ENCODE peak calls at places on chromosomes 13 and 19, in seven cellular contexts. B, U, C, H, A, M and Q are unnamed samples.

GRCh38 chr13:44106231-44107152 is 226.8 kb downstream of the LACC1 start:
- DNase-seq in C (no peak), M (no peak), U (no peak), A (no peak), H (no peak), B (no peak), Q (no peak)

GRCh38 chr13:27965343-27965739 is 3.8 kb downstream of the CDX2 start:
- DNase-seq in B (no peak), U (peak; percentile 37), M (no peak), A (no peak), C (no peak), H (no peak), Q (no peak)

GRCh38 chr19:32349724-32350475 is 4.5 kb downstream of the ZNF507 start:
- DNase-seq in A (no peak), M (no peak), C (no peak), U (no peak), H (no peak), B (no peak), Q (no peak)

GRCh38 chr19:35703343-35703742 is 1.0 kb upstream of the ZBTB32 start:
- DNase-seq in A (no peak), B (no peak), H (no peak), M (no peak), U (no peak), C (no peak), Q (no peak)

GRCh38 chr19:27974082-27974513 is 1238.9 kb downstream of the UQCRFS1 start:
- DNase-seq in A (no peak), M (no peak), U (peak; percentile 24), C (no peak), B (peak; percentile 63), H (no peak), Q (peak; percentile 72)

GRCh38 chr13:46592410-46592809 is 39.4 kb downstream of the LRCH1 start:
- DNase-seq in B (no peak), U (no peak), C (no peak), H (no peak), A (no peak), M (no peak), Q (no peak)

GRCh38 chr19:18046066-18046718 is 38.2 kb downstream of the ARRDC2 start:
- DNase-seq in H (no peak), A (no peak), M (peak; percentile 53), B (no peak), C (peak; percentile 84), U (no peak), Q (peak; percentile 35)

GRCh38 chr19:30870861-30871260 is 478.4 kb downstream of the TSHZ3 start:
- DNase-seq in B (peak; percentile 78), A (no peak), M (no peak), C (no peak), U (no peak), H (no peak), Q (no peak)

GRCh38 chr19:3785938-3786824 is at the start of gene MATK:
- DNase-seq in B (no peak), H (no peak), U (no peak), M (no peak), A (no peak), C (no peak), Q (no peak)

GRCh38 chr13:98978280-98978679 is 416 bp upstream of the DOCK9 start:
- DNase-seq in H (no peak), B (no peak), C (peak; percentile 80), U (no peak), M (peak; percentile 90), A (no peak), Q (peak; percentile 58)

GRCh38 chr13:76937416-76937815 is 10.9 kb upstream of the ACOD1 start:
- DNase-seq in C (peak; percentile 94), M (peak; percentile 56), H (no peak), A (no peak), U (no peak), B (no peak), Q (peak; percentile 90)

GRCh38 chr13:22076658-22077057 is 405.8 kb downstream of the FGF9 start:
- DNase-seq in U (no peak), A (no peak), M (no peak), H (no peak), C (no peak), B (no peak), Q (no peak)

GRCh38 chr19:55638864-55639359 is 1.9 kb upstream of the ZNF580 start:
- DNase-seq in C (no peak), M (no peak), U (no peak), A (no peak), B (peak; percentile 38), H (peak; percentile 29), Q (no peak)

GRCh38 chr19:47112166-47112663 is 1.4 kb downstream of the ZC3H4 start:
- DNase-seq in A (peak; percentile 96), C (peak; percentile 87), B (peak; percentile 85), M (no peak), H (peak; percentile 92), U (peak; percentile 90), Q (no peak)

GRCh38 chr19:47113446-47114348 is at the start of gene ZC3H4:
- DNase-seq in B (peak; percentile 92), A (peak; percentile 98), M (peak; percentile 62), C (peak; percentile 88), U (peak; percentile 97), H (peak; percentile 92), Q (peak; percentile 72)

GRCh38 chr19:47111081-47111589 is 2.4 kb downstream of the ZC3H4 start:
- DNase-seq in B (no peak), M (no peak), U (peak; percentile 36), A (peak; percentile 71), H (peak; percentile 29), C (no peak), Q (no peak)

GRCh38 chr19:47111682-47112165 is 1.9 kb downstream of the ZC3H4 start:
- DNase-seq in A (no peak), U (no peak), B (no peak), M (no peak), C (no peak), H (no peak), Q (no peak)

DNA sequence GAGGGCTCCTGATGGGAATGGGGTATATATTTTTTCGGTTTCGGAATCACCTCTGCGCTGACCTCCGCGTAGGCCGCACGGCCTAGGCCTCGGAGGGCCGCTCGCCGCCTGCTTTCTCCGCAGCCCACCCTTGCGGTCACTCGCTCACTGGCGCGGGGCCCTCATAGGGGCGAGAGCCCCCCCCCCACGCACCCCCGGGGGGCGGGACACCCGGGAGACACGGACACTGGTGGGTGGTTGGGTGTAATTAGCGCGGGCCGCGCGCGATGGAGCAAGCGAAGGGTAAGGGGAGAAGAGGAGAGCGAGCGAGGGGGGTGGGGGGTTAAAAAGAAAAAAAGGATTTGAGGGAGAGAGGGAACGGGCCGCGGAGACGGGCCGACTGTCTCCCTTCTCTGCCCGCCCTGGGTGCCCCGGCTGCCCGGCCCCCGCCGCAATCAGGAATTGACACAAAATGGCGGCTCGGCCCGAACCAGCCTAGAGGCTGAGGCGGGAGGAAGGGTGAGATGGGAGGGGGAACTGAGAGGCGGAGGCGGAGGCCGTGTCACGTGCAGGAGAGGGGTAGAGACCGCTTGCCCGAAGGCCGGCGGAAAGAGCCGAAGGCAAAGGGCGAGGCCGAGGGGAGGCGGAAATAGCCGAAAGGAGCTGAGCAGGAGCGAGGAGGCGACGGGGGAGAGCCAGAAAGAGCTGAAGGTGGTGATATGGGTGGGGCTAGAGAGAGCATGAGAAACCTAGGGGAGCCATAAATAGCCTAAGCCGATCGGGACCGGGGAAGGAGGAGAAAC is 721 bp downstream of the ZC3H4 start:
- DNase-seq in U (peak; percentile 99), A (peak; percentile 100), B (peak; percentile 99), M (peak; percentile 92), H (peak; percentile 99), C (peak; percentile 99), Q (peak; percentile 98)
- TF ChIP-seq CTCF in U (no peak), A (no peak), B (no peak), M (no peak), H (no peak), C (no peak), Q (no peak)

DNA sequence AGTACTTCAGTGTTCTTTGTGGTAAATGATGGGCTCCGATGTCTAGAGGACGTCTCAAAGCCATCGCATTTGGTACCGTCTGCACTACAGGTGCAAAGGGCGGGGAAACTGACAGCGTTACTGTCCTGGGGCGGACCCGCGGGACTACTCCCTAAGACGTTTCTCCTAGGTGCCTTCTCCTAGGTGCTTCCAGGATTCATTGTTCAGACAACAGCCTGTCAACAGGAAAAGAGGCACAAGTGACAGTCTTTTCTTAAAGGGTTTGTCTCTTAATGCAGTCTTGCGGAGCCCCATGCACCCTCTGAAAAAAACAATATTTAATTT is 1.4 kb downstream of the SERTM1 start:
- DNase-seq in C (no peak), U (no peak), M (no peak), A (no peak), H (no peak), B (no peak), Q (no peak)
- H3K4me3 ChIP-seq in C (no peak overlapping the region), U (no peak overlapping the region), M (no peak overlapping the region), A (no peak overlapping the region), H (no peak overlapping the region), B (no peak overlapping the region), Q (no peak overlapping the region)

GRCh38 chr19:53947624-53948023 is 15.1 kb upstream of the CACNG8 start:
- DNase-seq in A (no peak), M (no peak), C (no peak), B (no peak), H (no peak), U (no peak), Q (no peak)
- TF ChIP-seq CTCF in A (no peak), M (no peak), C (no peak), B (peak; percentile 31), H (no peak), U (no peak), Q (peak; percentile 19)

GRCh38 chr19:2654585-2654861 is 48.0 kb downstream of the GNG7 start:
- DNase-seq in H (no peak), U (no peak), C (no peak), M (no peak), B (no peak), A (no peak), Q (no peak)
- H3K4me3 ChIP-seq in H (no peak overlapping the region), U (no peak overlapping the region), C (no peak overlapping the region), M (no peak overlapping the region), B (no peak overlapping the region), A (no peak overlapping the region), Q (no peak overlapping the region)

GRCh38 chr13:62626771-62627170 is 1211.1 kb upstream of the PCDH20 start:
- DNase-seq in B (no peak), A (no peak), U (no peak), M (no peak), H (no peak), C (no peak), Q (no peak)
- TF ChIP-seq CTCF in B (peak; percentile 3), A (no peak), U (no peak), M (peak; percentile 27), H (no peak), C (no peak), Q (peak; percentile 34)

GRCh38 chr19:52946322-52947310 is 16.1 kb downstream of the ZNF816 start:
- DNase-seq in A (peak; percentile 69), B (peak; percentile 32), M (no peak), H (peak; percentile 18), U (no peak), C (peak; percentile 33), Q (no peak)
- H3K4me3 ChIP-seq in A (no peak overlapping the region), B (no peak overlapping the region), M (no peak overlapping the region), H (no peak overlapping the region), U (no peak overlapping the region), C (no peak overlapping the region), Q (peak overlapping the region; percentile 22)

GRCh38 chr13:30617315-30618185 is at the start of gene USPL1:
- DNase-seq in M (peak; percentile 92), C (peak; percentile 100), B (peak; percentile 98), U (peak; percentile 99), A (peak; percentile 99), H (peak; percentile 98), Q (peak; percentile 96)
- TF ChIP-seq CTCF in M (no peak), C (no peak), B (no peak), U (no peak), A (peak; percentile 16), H (peak; percentile 43), Q (peak; percentile 4)